ENCODE peak calls at places on chromosomes 11 and 22, in five cellular contexts. W is NB4, L is foreskin fibroblast, R is PC-9, F is astrocyte of the spinal cord. N is an unnamed sample.

GRCh38 chr11:6498121-6498520 is 1.0 kb downstream of the DNHD1 start:
- DNase-seq in W (no peak), L (peak; percentile 78), R (no peak), F (peak; percentile 42), N (no peak)

GRCh38 chr11:6402061-6402470 is 11.8 kb downstream of the SMPD1 start:
- DNase-seq in W (no peak), L (no peak), R (no peak), F (no peak), N (peak; percentile 62)

GRCh38 chr11:68440254-68440653 is 20.3 kb upstream of the PPP6R3 start:
- DNase-seq in W (no peak), L (no peak), R (no peak), F (peak; percentile 23), N (no peak)

GRCh38 chr11:111691176-111691575 is 75.0 kb downstream of the PPP2R1B start:
- DNase-seq in W (no peak), L (no peak), R (no peak), F (no peak), N (no peak)

GRCh38 chr11:114219559-114220349 is 76.4 kb upstream of the NNMT start:
- DNase-seq in W (no peak), L (peak; percentile 94), R (no peak), F (peak; percentile 86), N (no peak)

GRCh38 chr11:4118107-4118506 is 23.5 kb downstream of the RRM1 start:
- DNase-seq in W (no peak), L (peak; percentile 42), R (no peak), F (peak; percentile 27), N (no peak)

GRCh38 chr11:118151421-118151820 is 1.2 kb downstream of the SCN4B start:
- DNase-seq in W (no peak), L (no peak), R (no peak), F (no peak), N (no peak)

GRCh38 chr22:42408815-42409529 is 23.2 kb downstream of the NFAM1 start:
- DNase-seq in W (no peak), L (no peak), R (no peak), F (no peak), N (no peak)

GRCh38 chr11:106480581-106481185 is 403.2 kb downstream of the AASDHPPT start:
- DNase-seq in W (no peak), L (peak; percentile 42), R (no peak), F (peak; percentile 48), N (no peak)

GRCh38 chr11:111724615-111725129 is 41.5 kb downstream of the PPP2R1B start:
- DNase-seq in W (no peak), L (no peak), R (no peak), F (no peak), N (no peak)

GRCh38 chr11:75191330-75191717 is 40.4 kb downstream of the SLCO2B1 start:
- DNase-seq in W (no peak), L (no peak), R (no peak), F (no peak), N (no peak)

GRCh38 chr11:14015711-14016110 is 53.2 kb downstream of the SPON1 start:
- DNase-seq in W (no peak), L (peak; percentile 80), R (peak; percentile 49), F (peak; percentile 53), N (no peak)

GRCh38 chr11:78234006-78234405 is 45.3 kb downstream of the USP35 start:
- DNase-seq in W (no peak), L (no peak), R (no peak), F (no peak), N (no peak)

GRCh38 chr22:40216041-40216756 is 38.5 kb downstream of the TNRC6B start:
- DNase-seq in W (no peak), L (no peak), R (no peak), F (no peak), N (peak; percentile 63)

GRCh38 chr11:66546368-66546965 is at the start of gene ACTN3:
- DNase-seq in W (no peak), L (peak; percentile 36), R (no peak), F (no peak), N (peak; percentile 26)

GRCh38 chr11:10351435-10351767 is 46.5 kb downstream of the ADM start:
- DNase-seq in W (no peak), L (no peak), R (no peak), F (no peak), N (no peak)

GRCh38 chr22:41403532-41404318 is 22.0 kb downstream of the TEF start:
- DNase-seq in W (peak; percentile 84), L (peak; percentile 95), R (peak; percentile 83), F (peak; percentile 75), N (peak; percentile 91)

GRCh38 chr11:33891714-33892327 is at the start of gene LMO2:
- DNase-seq in W (peak; percentile 94), L (no peak), R (no peak), F (no peak), N (peak; percentile 25)

GRCh38 chr11:126357055-126357962 is 1.8 kb downstream of the ST3GAL4 start:
- DNase-seq in W (no peak), L (no peak), R (no peak), F (no peak), N (no peak)

GRCh38 chr11:126357969-126358762 is 2.7 kb downstream of the ST3GAL4 start:
- DNase-seq in W (no peak), L (no peak), R (no peak), F (no peak), N (no peak)

GRCh38 chr11:126355324-126355925 is at the start of gene ST3GAL4:
- DNase-seq in W (peak; percentile 96), L (peak; percentile 85), R (peak; percentile 83), F (peak; percentile 68), N (peak; percentile 75)

GRCh38 chr11:126354631-126355323 is 709 bp upstream of the ST3GAL4 start:
- DNase-seq in W (peak; percentile 63), L (no peak), R (no peak), F (no peak), N (peak; percentile 35)

GRCh38 chr11:126355926-126356897 is 726 bp downstream of the ST3GAL4 start:
- DNase-seq in W (peak; percentile 81), L (peak; percentile 81), R (no peak), F (no peak), N (peak; percentile 47)
- TF ChIP-seq CTCF in W (no peak), L (no peak), R (no peak), F (no peak), N (no peak)

DNA sequence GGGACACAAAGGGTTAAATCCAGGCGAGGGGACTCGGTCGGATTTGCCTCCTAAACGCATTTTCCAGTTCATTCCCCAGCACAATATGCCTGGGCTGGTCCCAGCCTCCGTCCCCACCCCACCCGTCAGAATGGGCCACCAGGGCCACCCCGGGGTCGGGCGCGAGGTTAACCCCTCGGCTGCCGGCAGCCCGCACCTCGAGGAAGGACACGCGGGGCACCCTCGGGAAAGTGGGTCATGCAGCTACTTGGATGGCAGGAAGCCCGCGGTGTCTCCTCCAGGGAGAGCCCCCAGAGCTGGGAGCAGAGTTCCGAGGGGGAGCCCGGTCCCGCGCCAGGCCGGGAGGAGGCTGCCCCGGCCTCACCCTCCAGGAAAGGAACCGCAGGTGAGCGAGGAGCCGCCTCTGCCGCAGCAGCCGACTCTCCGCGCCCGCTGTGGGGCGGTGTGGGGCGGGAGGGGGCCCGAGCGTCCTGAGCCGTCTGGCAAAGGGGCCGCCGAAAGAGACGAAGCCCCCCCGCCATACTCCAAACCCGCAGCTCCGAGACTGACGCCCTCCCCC is 1.4 kb downstream of the NECTIN1 start:
- DNase-seq in W (peak; percentile 42), L (peak; percentile 54), R (peak; percentile 38), F (no peak), N (peak; percentile 17)
- TF ChIP-seq CTCF in W (peak; percentile 24), L (no peak), R (no peak), F (peak; percentile 15), N (no peak)

GRCh38 chr22:46070722-46071450 is 79.4 kb upstream of the PPARA start:
- DNase-seq in W (peak; percentile 77), L (peak; percentile 89), R (peak; percentile 83), F (peak; percentile 38), N (peak; percentile 43)
- TF ChIP-seq CTCF in W (no peak), L (no peak), R (no peak), F (no peak), N (no peak)

DNA sequence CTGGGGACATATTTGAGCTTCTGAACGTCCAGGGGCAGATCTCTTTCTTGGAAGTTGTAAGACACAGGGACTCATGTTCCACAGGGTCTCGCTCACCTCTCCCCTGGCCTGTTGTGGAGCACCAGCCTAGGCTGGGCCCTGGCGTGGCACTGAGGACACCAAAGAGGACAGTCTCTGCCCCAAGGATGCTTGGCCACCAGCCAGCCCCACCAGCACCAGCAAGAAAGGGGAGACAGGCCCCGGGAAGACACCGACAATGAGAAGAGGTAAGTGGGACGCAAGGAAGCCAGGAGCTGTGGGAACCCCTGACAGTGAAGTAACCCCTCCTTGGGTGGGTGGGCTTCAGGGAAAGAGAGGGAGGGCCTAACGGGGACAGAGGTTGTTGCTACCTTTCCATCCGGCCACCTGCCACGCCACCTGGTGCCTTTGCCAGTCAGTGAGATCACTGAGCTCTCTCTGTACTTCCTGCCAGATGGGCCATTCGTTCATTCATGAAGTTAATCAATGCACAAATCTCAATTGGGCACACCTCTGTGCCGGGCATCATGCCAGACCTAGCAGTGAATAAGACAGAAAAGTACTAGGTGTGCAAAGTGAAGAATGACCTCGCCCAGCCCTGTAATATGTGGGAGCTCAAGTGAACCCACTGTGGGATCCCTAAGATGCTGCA is 11.1 kb downstream of the APOL5 start:
- DNase-seq in W (no peak), L (no peak), R (peak; percentile 19), F (no peak), N (no peak)
- TF ChIP-seq CTCF in W (no peak), L (no peak), R (no peak), F (no peak), N (no peak)

N was measured in activated CD8-positive, alpha-beta T cell treated with anti-CD3 and anti-CD28 coated beads for 36 hours.